ENCODE peak calls at places on chromosomes 13 and 19, in nine cellular contexts. D, M, S, L, Q, Z, Y, R and C are unnamed samples.

GRCh38 chr13:99993660-99994455 is 12.3 kb downstream of the ZIC2 start:
- DNase-seq in Z (no peak), D (no peak), R (no peak), Y (no peak), Q (no peak), L (peak; percentile 42), M (no peak), S (no peak), C (no peak)

GRCh38 chr13:44760434-44760833 is 184.3 kb upstream of the TSC22D1 start:
- DNase-seq in Q (no peak), Y (no peak), Z (no peak), M (no peak), L (no peak), S (no peak), D (peak; percentile 23), R (no peak), C (no peak)

GRCh38 chr19:39848392-39848791 is 2.2 kb upstream of the FBL start:
- DNase-seq in D (no peak), Z (no peak), S (no peak), R (no peak), M (no peak), L (no peak), Q (no peak), Y (no peak), C (no peak)

GRCh38 chr19:53102701-53103140 is 501 bp downstream of the ZNF160 start:
- DNase-seq in M (no peak), Y (peak; percentile 75), L (peak; percentile 74), S (peak; percentile 79), Z (peak; percentile 26), D (peak; percentile 20), Q (no peak), R (peak; percentile 78), C (peak; percentile 72)

GRCh38 chr19:9467161-9467560 is 31.3 kb downstream of the ZNF560 start:
- DNase-seq in S (no peak), L (no peak), M (no peak), Q (no peak), D (no peak), Y (no peak), Z (no peak), R (no peak), C (no peak)

GRCh38 chr19:16338470-16339360 is 14.1 kb downstream of the KLF2 start:
- DNase-seq in M (peak; percentile 53), D (no peak), Q (no peak), S (peak; percentile 86), L (peak; percentile 61), R (peak; percentile 95), Y (peak; percentile 73), Z (no peak), C (no peak)

GRCh38 chr13:27110056-27110746 is 61.4 kb downstream of the USP12 start:
- DNase-seq in Y (no peak), R (no peak), D (no peak), Z (no peak), S (no peak), M (no peak), Q (no peak), L (no peak), C (no peak)

GRCh38 chr13:113458218-113459065 is 5.2 kb upstream of the ADPRHL1 start:
- DNase-seq in D (no peak), Y (no peak), M (no peak), S (no peak), R (peak; percentile 12), Q (no peak), Z (peak; percentile 29), L (peak; percentile 79), C (no peak)

GRCh38 chr13:62653371-62653770 is 1237.7 kb upstream of the PCDH20 start:
- DNase-seq in M (no peak), L (no peak), D (no peak), S (no peak), Q (no peak), Y (no peak), Z (no peak), R (no peak), C (no peak)

GRCh38 chr13:90453342-90453741 is 894.1 kb upstream of the MIR17HG start:
- DNase-seq in M (no peak), L (no peak), Y (no peak), Q (no peak), R (no peak), Z (no peak), S (no peak), D (no peak), C (no peak)

GRCh38 chr13:74067818-74068217 is 66.4 kb downstream of the KLF12 start:
- DNase-seq in R (no peak), Y (no peak), M (no peak), L (no peak), S (no peak), D (peak; percentile 32), Z (no peak), Q (no peak), C (no peak)

GRCh38 chr19:16382775-16383543 is 58.3 kb downstream of the KLF2 start:
- DNase-seq in M (peak; percentile 77), R (peak; percentile 93), D (peak; percentile 87), L (peak; percentile 96), Y (peak; percentile 94), Z (peak; percentile 92), Q (peak; percentile 84), S (peak; percentile 97), C (peak; percentile 93)

GRCh38 chr13:33119886-33120543 is 103.8 kb downstream of the KL start:
- DNase-seq in Z (no peak), M (no peak), Y (no peak), D (no peak), L (no peak), R (peak; percentile 22), Q (no peak), S (no peak), C (no peak)

GRCh38 chr19:49555600-49556411 is 24.6 kb downstream of the NOSIP start:
- DNase-seq in S (peak; percentile 86), R (peak; percentile 79), Y (peak; percentile 93), Z (peak; percentile 68), M (peak; percentile 89), L (peak; percentile 99), D (peak; percentile 54), Q (no peak), C (peak; percentile 69)

GRCh38 chr13:112688560-112689497 is 1.0 kb upstream of the ATP11A start:
- DNase-seq in R (peak; percentile 46), M (peak; percentile 14), Y (peak; percentile 67), Q (no peak), Z (no peak), L (no peak), S (peak; percentile 77), D (peak; percentile 36), C (peak; percentile 66)

GRCh38 chr19:40641306-40641705 is 40.1 kb downstream of the LTBP4 start:
- DNase-seq in Z (peak; percentile 37), D (no peak), Y (no peak), Q (no peak), M (no peak), S (no peak), L (no peak), R (no peak), C (no peak)

GRCh38 chr19:13561461-13561860 is 55.2 kb upstream of the CACNA1A start:
- DNase-seq in M (no peak), Y (no peak), L (no peak), Z (no peak), D (no peak), Q (no peak), R (no peak), S (no peak), C (no peak)
- H3K27me3 ChIP-seq in M (no peaks in the 10 kb centered on the region), Y (no peaks in the 10 kb centered on the region), L (no peaks in the 10 kb centered on the region), Z (no peaks in the 10 kb centered on the region), D (no peaks in the 10 kb centered on the region), Q (peaks cover 4% of the 10 kb centered on the region), R (no peaks in the 10 kb centered on the region), S (peaks cover 2% of the 10 kb centered on the region), C (peaks cover 19% of the 10 kb centered on the region)

GRCh38 chr13:95641961-95642621 is 2.4 kb downstream of the DZIP1 start:
- DNase-seq in L (peak; percentile 50), D (no peak), Z (peak; percentile 40), Q (no peak), R (peak; percentile 77), Y (peak; percentile 64), S (peak; percentile 82), M (no peak), C (peak; percentile 27)
- H3K4me3 ChIP-seq in L (peak overlapping the region; percentile 22), D (peak overlapping the region; percentile 38), Z (peak overlapping the region; percentile 36), Q (peak overlapping the region; percentile 57), R (peak overlapping the region; percentile 79), Y (peak overlapping the region; percentile 13), S (peak overlapping the region; percentile 31), M (no peak overlapping the region), C (peak overlapping the region; percentile 88)

GRCh38 chr19:18450021-18450933 is 12.3 kb upstream of the ISYNA1 start:
- DNase-seq in D (no peak), Q (no peak), M (no peak), Z (no peak), L (no peak), Y (no peak), R (no peak), S (no peak), C (no peak)

GRCh38 chr19:18450934-18451836 is 13.3 kb upstream of the ISYNA1 start:
- DNase-seq in S (peak; percentile 96), Z (peak; percentile 90), R (peak; percentile 80), D (peak; percentile 80), Q (peak; percentile 86), M (peak; percentile 79), Y (peak; percentile 95), L (peak; percentile 96), C (peak; percentile 92)

GRCh38 chr19:18449552-18449951 is 11.6 kb upstream of the ISYNA1 start:
- DNase-seq in L (no peak), M (no peak), D (no peak), Z (no peak), S (no peak), Y (no peak), Q (no peak), R (no peak), C (no peak)

GRCh38 chr19:18453269-18454024 is 15.5 kb upstream of the ISYNA1 start:
- DNase-seq in S (no peak), M (no peak), Q (no peak), Y (no peak), Z (no peak), L (no peak), R (peak; percentile 74), D (no peak), C (no peak)

DNA sequence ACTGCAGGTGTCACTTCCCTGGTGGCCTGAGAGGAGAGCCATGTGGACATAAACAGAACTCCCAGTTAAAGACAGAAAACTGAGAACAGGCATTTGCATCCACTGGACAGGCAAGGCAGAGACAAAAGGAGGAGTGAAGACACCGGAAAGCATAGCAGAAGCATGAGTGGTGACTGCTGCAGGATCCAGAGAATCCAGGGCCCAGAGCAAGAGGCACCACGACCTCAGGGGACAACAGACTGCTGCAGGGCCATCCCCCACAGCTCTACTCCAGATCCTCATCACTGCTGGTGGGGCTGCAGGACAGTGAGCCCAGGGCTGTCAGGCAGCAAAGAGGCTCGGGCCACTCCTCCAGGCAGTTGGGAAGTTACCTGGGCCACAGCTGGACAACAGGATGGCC is 14.5 kb upstream of the ISYNA1 start:
- DNase-seq in Q (no peak), Y (no peak), S (no peak), Z (no peak), M (no peak), R (peak; percentile 39), D (no peak), L (no peak), C (no peak)
- H3K27me3 ChIP-seq in Q (no peaks in the 10 kb centered on the region), Y (no peaks in the 10 kb centered on the region), S (no peaks in the 10 kb centered on the region), Z (no peaks in the 10 kb centered on the region), M (no peaks in the 10 kb centered on the region), R (no peaks in the 10 kb centered on the region), D (no peaks in the 10 kb centered on the region), L (no peaks in the 10 kb centered on the region), C (no peaks in the 10 kb centered on the region)

DNA sequence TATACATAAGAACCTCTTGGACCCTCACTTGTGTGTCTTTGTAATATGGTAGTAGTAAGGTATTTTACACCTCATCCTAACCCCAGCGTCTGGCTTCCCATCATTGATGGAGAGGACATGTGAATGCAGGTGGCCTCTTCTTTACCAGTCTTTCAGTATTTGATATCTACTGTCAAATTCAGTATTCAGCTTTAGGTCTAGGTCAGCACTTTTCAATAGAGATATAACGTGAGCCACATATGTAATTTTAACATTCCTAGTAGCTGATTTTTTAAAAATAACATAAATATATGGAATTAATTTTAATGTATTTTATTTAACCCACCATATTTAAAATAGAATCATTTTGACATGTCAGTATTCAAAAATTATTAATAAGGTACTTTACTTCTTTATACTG is 2.9 kb downstream of the RAP2A start:
- DNase-seq in Q (no peak), S (no peak), R (no peak), D (no peak), M (no peak), Y (no peak), L (no peak), Z (no peak), C (no peak)
- H3K4me3 ChIP-seq in Q (no peak overlapping the region), S (no peak overlapping the region), R (peak overlapping the region; percentile 92), D (no peak overlapping the region), M (no peak overlapping the region), Y (no peak overlapping the region), L (no peak overlapping the region), Z (no peak overlapping the region), C (peak overlapping the region; percentile 74)